ENCODE peak calls at places on chromosomes 1 and 21, in seven cellular contexts. N, P, M, C, R, B and G are unnamed samples.

GRCh38 chr1:15353839-15354579 is 55.7 kb upstream of the EFHD2 start:
- DNase-seq in N (no peak), P (no peak), M (no peak), C (no peak), R (no peak), B (peak; percentile 37), G (peak; percentile 60)

GRCh38 chr1:222331340-222331739 is 216.6 kb downstream of the HHIPL2 start:
- DNase-seq in N (peak; percentile 53), P (no peak), M (no peak), C (no peak), R (no peak), B (no peak), G (no peak)

GRCh38 chr1:69847670-69848069 is 279.9 kb downstream of the LRRC7 start:
- DNase-seq in N (no peak), P (no peak), M (no peak), C (no peak), R (no peak), B (no peak), G (no peak)

GRCh38 chr1:90919900-90920299 is 101.9 kb downstream of the ZNF644 start:
- DNase-seq in N (no peak), P (no peak), M (no peak), C (no peak), R (no peak), B (no peak), G (no peak)

GRCh38 chr21:37675202-37675801 is 241.0 kb downstream of the KCNJ6 start:
- DNase-seq in N (peak; percentile 84), P (peak; percentile 30), M (peak; percentile 14), C (peak; percentile 48), R (peak; percentile 68), B (peak; percentile 67), G (peak; percentile 58)

GRCh38 chr21:36980280-36981048 is 14.0 kb upstream of the HLCS start:
- DNase-seq in N (peak; percentile 45), P (peak; percentile 39), M (no peak), C (no peak), R (peak; percentile 66), B (peak; percentile 50), G (no peak)

GRCh38 chr1:77156214-77156613 is 63.0 kb downstream of the PIGK start:
- DNase-seq in N (no peak), P (no peak), M (no peak), C (no peak), R (no peak), B (no peak), G (no peak)

GRCh38 chr1:186541003-186541402 is 80.1 kb upstream of the PDC start:
- DNase-seq in N (no peak), P (no peak), M (no peak), C (no peak), R (no peak), B (no peak), G (no peak)

GRCh38 chr1:239053269-239053668 is 333.1 kb upstream of the CHRM3 start:
- DNase-seq in N (no peak), P (no peak), M (no peak), C (no peak), R (no peak), B (no peak), G (no peak)

GRCh38 chr1:221458430-221459156 is 283.3 kb downstream of the DUSP10 start:
- DNase-seq in N (no peak), P (peak; percentile 17), M (no peak), C (no peak), R (no peak), B (no peak), G (no peak)

GRCh38 chr1:109193653-109194590 is 19.8 kb upstream of the SARS1 start:
- DNase-seq in N (peak; percentile 59), P (no peak), M (peak; percentile 67), C (peak; percentile 47), R (peak; percentile 68), B (no peak), G (peak; percentile 50)

GRCh38 chr1:244056602-244057001 is 5.5 kb downstream of the ZBTB18 start:
- DNase-seq in N (no peak), P (no peak), M (no peak), C (no peak), R (no peak), B (no peak), G (no peak)

GRCh38 chr1:19257178-19257914 is 5.7 kb downstream of the MRTO4 start:
- DNase-seq in N (no peak), P (no peak), M (no peak), C (no peak), R (no peak), B (peak; percentile 56), G (no peak)

GRCh38 chr1:47650606-47651005 is 212.8 kb downstream of the FOXD2 start:
- DNase-seq in N (no peak), P (no peak), M (no peak), C (no peak), R (no peak), B (no peak), G (no peak)

GRCh38 chr1:228315484-228315944 is 91.1 kb downstream of the TRIM11 start:
- DNase-seq in N (no peak), P (peak; percentile 23), M (no peak), C (no peak), R (no peak), B (peak; percentile 4), G (no peak)

GRCh38 chr1:156859523-156860112 is 701 bp upstream of the INSRR start:
- DNase-seq in N (no peak), P (no peak), M (no peak), C (peak; percentile 24), R (no peak), B (no peak), G (no peak)
- H3K4me3 ChIP-seq in N (peak overlapping the region; percentile 24), P (peak overlapping the region; percentile 40), M (peak overlapping the region; percentile 46), C (peak overlapping the region; percentile 73), R (peak overlapping the region; percentile 38), B (peak overlapping the region; percentile 32), G (peak overlapping the region; percentile 55)

DNA sequence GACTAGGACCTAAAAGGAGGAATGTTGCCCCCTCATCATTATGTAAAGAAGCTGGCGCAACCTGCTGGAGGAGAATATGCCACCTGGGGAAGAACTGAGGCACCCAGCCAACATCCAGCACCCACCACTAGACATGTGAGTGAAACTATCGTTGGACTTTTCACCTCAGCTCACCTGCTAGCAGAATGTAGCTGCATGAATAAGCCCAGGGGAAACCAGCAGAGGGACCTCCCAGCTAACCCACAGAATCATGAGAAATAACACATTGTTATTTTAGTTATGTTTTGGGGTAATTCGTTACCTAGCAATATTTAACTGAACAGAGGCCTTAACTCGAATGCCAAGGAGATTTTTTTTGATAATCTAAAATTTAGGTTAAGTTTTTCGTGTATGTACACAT is 542.5 kb upstream of the DAB1 start:
- DNase-seq in N (no peak), P (no peak), M (no peak), C (no peak), R (no peak), B (no peak), G (no peak)
- TF ChIP-seq CTCF in N (no peak), P (no peak), M (no peak), C (no peak), R (no peak), B (no peak), G (no peak)

GRCh38 chr1:230852959-230853358 is 15.4 kb downstream of the C1orf198 start:
- DNase-seq in N (no peak), P (no peak), M (no peak), C (no peak), R (no peak), B (no peak), G (no peak)

GRCh38 chr1:230849451-230850194 is 18.7 kb downstream of the C1orf198 start:
- DNase-seq in N (peak; percentile 35), P (peak; percentile 61), M (no peak), C (no peak), R (no peak), B (peak; percentile 82), G (no peak)

GRCh38 chr1:230851291-230851691 is 17.0 kb downstream of the C1orf198 start:
- DNase-seq in N (peak; percentile 52), P (no peak), M (no peak), C (no peak), R (no peak), B (no peak), G (no peak)

GRCh38 chr1:230848235-230848634 is 20.1 kb downstream of the C1orf198 start:
- DNase-seq in N (no peak), P (no peak), M (no peak), C (no peak), R (no peak), B (no peak), G (no peak)

DNA sequence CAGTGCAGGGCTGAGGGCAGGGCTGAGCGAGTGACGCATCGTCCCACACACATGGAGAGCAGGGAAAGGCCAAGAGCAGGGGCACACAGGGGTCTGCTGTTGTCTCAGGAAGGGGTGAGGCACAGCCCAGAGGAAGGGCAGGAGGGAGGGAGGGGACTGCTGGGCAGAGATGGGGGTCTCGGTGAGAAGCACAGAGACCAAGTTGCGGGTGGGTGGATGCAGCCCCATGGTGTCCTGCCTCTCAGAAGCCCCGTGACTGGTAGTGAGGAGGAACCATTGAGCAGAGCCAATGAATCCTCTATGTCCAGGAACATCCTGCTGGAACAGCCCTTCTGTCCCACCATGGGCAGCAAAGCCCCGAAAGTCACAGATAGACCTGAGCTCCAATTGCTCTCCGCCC is 17.8 kb downstream of the C1orf198 start:
- DNase-seq in N (no peak), P (no peak), M (no peak), C (no peak), R (no peak), B (no peak), G (no peak)
- H3K4me1 ChIP-seq in N (peaks cover 10% of the 10 kb centered on the region), P (peaks cover 55% of the 10 kb centered on the region), M (peaks cover 24% of the 10 kb centered on the region), C (no peaks in the 10 kb centered on the region), R (no peaks in the 10 kb centered on the region), B (peaks cover 52% of the 10 kb centered on the region), G (peaks cover 4% of the 10 kb centered on the region)

GRCh38 chr1:20365421-20366075 is 74.9 kb downstream of the VWA5B1 start:
- DNase-seq in N (no peak), P (no peak), M (no peak), C (no peak), R (no peak), B (no peak), G (no peak)

GRCh38 chr1:20368866-20369545 is 78.3 kb downstream of the VWA5B1 start:
- DNase-seq in N (no peak), P (no peak), M (no peak), C (no peak), R (no peak), B (no peak), G (no peak)

GRCh38 chr1:20367626-20368025 is 77.0 kb downstream of the VWA5B1 start:
- DNase-seq in N (no peak), P (no peak), M (no peak), C (no peak), R (no peak), B (no peak), G (no peak)

GRCh38 chr1:20366766-20367602 is 76.3 kb downstream of the VWA5B1 start:
- DNase-seq in N (peak; percentile 75), P (no peak), M (peak; percentile 76), C (no peak), R (peak; percentile 56), B (no peak), G (peak; percentile 44)

DNA sequence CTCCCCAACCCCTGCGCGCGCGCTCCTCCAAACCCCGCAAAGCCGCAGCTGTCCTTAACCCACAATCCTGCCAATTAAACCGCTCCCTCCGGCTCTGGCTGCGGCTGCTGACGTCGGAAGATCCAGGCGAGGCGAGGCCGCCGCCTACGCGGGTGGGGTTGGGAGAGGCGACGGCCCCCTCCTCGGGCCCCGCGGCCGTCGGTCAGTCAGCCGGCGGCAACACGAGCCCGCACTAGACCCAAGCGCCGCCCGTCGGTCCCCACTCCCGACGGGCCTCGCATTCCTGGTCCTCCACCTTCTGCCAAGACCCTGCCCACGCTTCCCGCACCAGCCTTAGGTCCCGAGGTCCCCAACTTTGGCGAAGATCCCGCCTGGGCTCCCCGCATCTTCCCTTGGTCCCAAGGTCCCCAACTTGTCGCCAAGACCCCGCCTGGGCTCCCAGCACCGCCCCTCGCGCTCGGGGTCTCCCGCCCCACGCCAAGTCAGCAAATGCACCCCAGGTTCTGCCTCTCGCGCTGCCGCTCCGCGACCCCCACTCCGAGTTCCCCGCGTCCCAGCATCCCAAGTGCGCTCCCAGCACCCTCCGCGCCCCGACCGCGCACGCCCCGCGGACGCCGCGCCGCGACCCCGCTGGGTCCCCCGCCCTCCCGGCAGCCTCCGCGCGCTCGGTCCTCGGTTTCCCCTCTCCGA is 75.5 kb downstream of the VWA5B1 start:
- DNase-seq in N (peak; percentile 54), P (no peak), M (no peak), C (no peak), R (peak; percentile 54), B (peak; percentile 48), G (no peak)
- H3K4me3 ChIP-seq in N (peak overlapping the region; percentile 15), P (peak overlapping the region; percentile 34), M (no peak overlapping the region), C (no peak overlapping the region), R (peak overlapping the region; percentile 16), B (peak overlapping the region; percentile 41), G (peak overlapping the region; percentile 15)